ENCODE peak calls at places on chromosomes 13 and 19, in nine cellular contexts. V is astrocyte of the cerebellum; R is SHP77 treated with DMSO at 0.1 percent for 48 hours; O is adipocyte; P is activated CD8-positive, alpha-beta memory T cell treated with anti-CD3 and anti-CD28 coated beads for 48 hours; A is NCI-H2107; B is cardiac fibroblast; J is mucosa of gallbladder; Z is kidney glomerular epithelial cell. E is an unnamed sample.
A peak's percentile ranks its signal among the peaks of the same experiment; 100 is the strongest.

GRCh38 chr19:29320611-29321010 is 107.7 kb upstream of the UQCRFS1 start:
- DNase-seq in O (no peak), J (no peak), B (no peak), V (no peak), Z (no peak), P (no peak), R (no peak), A (no peak), E (no peak)

GRCh38 chr19:6772028-6772865 is at the start of gene VAV1:
- DNase-seq in A (no peak), Z (no peak), J (peak; percentile 60), R (no peak), O (no peak), V (no peak), B (no peak), P (peak; percentile 55), E (peak; percentile 33)

GRCh38 chr13:63737418-63737817 is 2321.8 kb upstream of the PCDH20 start:
- DNase-seq in J (no peak), B (no peak), Z (no peak), A (no peak), R (no peak), O (no peak), P (no peak), V (no peak), E (no peak)

GRCh38 chr13:21528616-21529015 is 69.5 kb upstream of the ZDHHC20 start:
- DNase-seq in O (peak; percentile 5), P (no peak), Z (peak; percentile 80), B (peak; percentile 52), R (no peak), A (no peak), V (peak; percentile 59), J (no peak), E (no peak)

GRCh38 chr19:41530184-41530534 is 45.8 kb upstream of the CEACAM21 start:
- DNase-seq in O (no peak), V (no peak), B (no peak), J (no peak), A (no peak), Z (no peak), R (no peak), P (no peak), E (no peak)

GRCh38 chr13:45831851-45832250 is 19.7 kb downstream of the SIAH3 start:
- DNase-seq in O (no peak), B (no peak), Z (no peak), J (no peak), V (no peak), A (no peak), R (no peak), P (no peak), E (no peak)

GRCh38 chr13:91185294-91185863 is 162.1 kb upstream of the MIR17HG start:
- DNase-seq in O (peak; percentile 0), J (no peak), V (peak; percentile 15), Z (peak; percentile 22), B (peak; percentile 32), R (peak; percentile 80), A (no peak), P (no peak), E (no peak)

GRCh38 chr19:45069056-45069455 is 7.2 kb downstream of the ZNF296 start:
- DNase-seq in O (peak; percentile 15), Z (no peak), V (no peak), B (peak; percentile 24), A (no peak), J (no peak), P (no peak), R (no peak), E (peak; percentile 43)

GRCh38 chr19:5954293-5954692 is 23.6 kb downstream of the RANBP3 start:
- DNase-seq in O (no peak), J (no peak), B (no peak), V (no peak), P (no peak), R (no peak), Z (no peak), A (no peak), E (no peak)